ENCODE peak calls at places on chromosomes 2 and 18, in nine cellular contexts. P, X, R, G, L, A, I, Z and S are unnamed samples. For H3K4me1, the result is how much of the 10 kb centered on the place peaks cover.

GRCh38 chr2:201344663-201345366 is 12.3 kb downstream of the FLACC1 start:
- DNase-seq in G (peak), P (no peak), X (no peak), R (no peak), Z (peak), I (no peak), A (no peak), L (no peak), S (no peak)

GRCh38 chr18:78069784-78070664 is 820.4 kb downstream of the GALR1 start:
- DNase-seq in A (no peak), I (no peak), X (no peak), R (no peak), G (no peak), L (no peak), P (peak), Z (no peak), S (peak)

GRCh38 chr2:98822301-98823164 is 91.6 kb upstream of the MGAT4A start:
- DNase-seq in X (peak), P (peak), L (no peak), A (peak), R (no peak), G (no peak), I (peak), Z (no peak), S (peak)

GRCh38 chr2:100845141-100845991 is 25.4 kb downstream of the NPAS2 start:
- DNase-seq in I (no peak), X (no peak), L (no peak), P (peak), A (no peak), R (no peak), Z (no peak), G (no peak), S (no peak)

GRCh38 chr2:11753886-11754704 is 7.7 kb downstream of the LPIN1 start:
- DNase-seq in X (peak), P (peak), G (peak), Z (peak), A (peak), R (peak), L (no peak), I (no peak), S (peak)

GRCh38 chr18:46161721-46162421 is 57.7 kb downstream of the HAUS1 start:
- DNase-seq in A (no peak), G (no peak), L (no peak), R (no peak), Z (no peak), P (no peak), X (no peak), I (no peak), S (no peak)

GRCh38 chr18:31206064-31206463 is 43.4 kb upstream of the DSC1 start:
- DNase-seq in X (no peak), R (peak), P (no peak), I (no peak), G (no peak), L (no peak), A (no peak), Z (no peak), S (no peak)

GRCh38 chr2:165793161-165793778 is 777 bp downstream of the GALNT3 start:
- DNase-seq in X (no peak), Z (no peak), R (peak), P (peak), A (no peak), L (no peak), I (peak), G (no peak), S (peak)

GRCh38 chr2:58569460-58570185 is 328.5 kb upstream of the FANCL start:
- DNase-seq in R (no peak), Z (no peak), G (no peak), I (no peak), A (no peak), L (no peak), X (no peak), P (no peak), S (no peak)

GRCh38 chr2:234983011-234983726 is 31.4 kb downstream of the SH3BP4 start:
- DNase-seq in Z (no peak), G (peak), I (no peak), X (no peak), P (peak), A (no peak), R (peak), L (no peak), S (peak)

GRCh38 chr2:109173311-109174171 is 44.5 kb downstream of the SH3RF3 start:
- DNase-seq in P (peak), G (no peak), L (no peak), X (no peak), A (peak), Z (no peak), R (no peak), I (peak), S (peak)

GRCh38 chr2:78418041-78418440 is 607.5 kb upstream of the REG3G start:
- DNase-seq in Z (no peak), R (no peak), G (no peak), P (no peak), I (no peak), L (no peak), A (no peak), X (no peak), S (no peak)

GRCh38 chr2:85733121-85733960 is 20.4 kb upstream of the ATOH8 start:
- DNase-seq in L (no peak), A (no peak), I (no peak), Z (no peak), R (no peak), P (no peak), X (no peak), G (no peak), S (no peak)

GRCh38 chr2:223026357-223027110 is 25.5 kb upstream of the KCNE4 start:
- DNase-seq in I (no peak), G (no peak), R (no peak), L (no peak), X (no peak), Z (peak), P (no peak), A (no peak), S (no peak)

GRCh38 chr18:49250819-49251388 is 209.5 kb downstream of the DYM start:
- DNase-seq in X (no peak), A (peak), Z (no peak), R (no peak), G (peak), I (no peak), P (no peak), L (no peak), S (no peak)

GRCh38 chr18:56738184-56738583 is 87.0 kb downstream of the WDR7 start:
- DNase-seq in G (no peak), I (no peak), A (no peak), X (no peak), Z (no peak), L (no peak), R (no peak), P (no peak), S (no peak)

GRCh38 chr18:42156266-42156665 is 201.2 kb downstream of the PIK3C3 start:
- DNase-seq in P (no peak), L (no peak), G (no peak), R (no peak), Z (no peak), A (no peak), X (no peak), I (no peak), S (no peak)

GRCh38 chr18:37381554-37381953 is 184.0 kb downstream of the CELF4 start:
- DNase-seq in P (no peak), L (no peak), X (no peak), A (no peak), Z (no peak), R (no peak), G (no peak), I (no peak), S (no peak)

GRCh38 chr2:129469389-129469788 is 510.1 kb upstream of the RAB6C start:
- DNase-seq in A (no peak), P (no peak), G (no peak), Z (no peak), R (no peak), L (no peak), I (no peak), X (no peak), S (no peak)

GRCh38 chr18:3867768-3868445 is 417.9 kb downstream of the TGIF1 start:
- DNase-seq in R (no peak), I (no peak), G (no peak), Z (no peak), X (no peak), P (no peak), L (no peak), A (no peak), S (no peak)

GRCh38 chr2:231965118-231965517 is 3.6 kb downstream of the DIS3L2 start:
- DNase-seq in L (no peak), R (no peak), X (no peak), G (peak), Z (no peak), P (no peak), I (no peak), A (no peak), S (no peak)

GRCh38 chr18:80244167-80244566 is 3.1 kb downstream of the PARD6G start:
- DNase-seq in X (no peak), P (no peak), R (no peak), L (no peak), A (no peak), G (no peak), Z (no peak), I (no peak), S (no peak)

GRCh38 chr2:65023742-65024141 is 32.5 kb upstream of the CEP68 start:
- DNase-seq in G (no peak), R (no peak), I (no peak), L (no peak), P (no peak), Z (no peak), X (no peak), A (no peak), S (no peak)

GRCh38 chr18:72634500-72634899 is 90.4 kb upstream of the CBLN2 start:
- DNase-seq in A (no peak), P (no peak), R (no peak), L (no peak), X (no peak), I (no peak), Z (no peak), G (no peak), S (no peak)

GRCh38 chr18:45049548-45050307 is 369.0 kb downstream of the SETBP1 start:
- DNase-seq in I (no peak), X (no peak), P (no peak), R (no peak), Z (no peak), G (no peak), L (no peak), A (no peak), S (no peak)

GRCh38 chr2:217597681-217598080 is 405.1 kb downstream of the TNS1 start:
- DNase-seq in L (no peak), X (no peak), I (no peak), G (no peak), R (no peak), A (no peak), P (no peak), Z (no peak), S (no peak)

GRCh38 chr2:21118302-21118920 is 5.4 kb upstream of the TDRD15 start:
- DNase-seq in L (peak), P (peak), R (peak), G (peak), A (peak), I (no peak), X (no peak), Z (peak), S (no peak)

GRCh38 chr18:8912348-8913057 is 190.0 kb upstream of the NDUFV2 start:
- DNase-seq in P (no peak), G (peak), R (no peak), A (no peak), L (no peak), Z (peak), I (no peak), X (no peak), S (no peak)

GRCh38 chr2:166384774-166385173 is 9.0 kb upstream of the SCN9A start:
- DNase-seq in P (no peak), I (no peak), A (no peak), R (no peak), X (no peak), G (peak), Z (no peak), L (no peak), S (no peak)

GRCh38 chr2:224025874-224026273 is 13.2 kb downstream of the SERPINE2 start:
- DNase-seq in G (peak), R (no peak), I (no peak), L (no peak), A (no peak), P (no peak), X (peak), Z (peak), S (no peak)

GRCh38 chr18:35478520-35479435 is 19.0 kb downstream of the INO80C start:
- DNase-seq in X (no peak), P (no peak), L (peak), Z (peak), R (peak), A (peak), I (no peak), G (no peak), S (peak)

GRCh38 chr2:83394134-83394965 is 1064.7 kb downstream of the SUCLG1 start:
- DNase-seq in Z (no peak), I (no peak), G (no peak), X (no peak), P (no peak), L (no peak), A (no peak), R (no peak), S (no peak)

GRCh38 chr2:199339826-199340605 is 117.7 kb downstream of the SATB2 start:
- DNase-seq in P (no peak), L (no peak), R (no peak), Z (no peak), I (no peak), A (no peak), G (no peak), X (no peak), S (no peak)

GRCh38 chr18:69483574-69483973 is 82.9 kb downstream of the DOK6 start:
- DNase-seq in P (no peak), X (no peak), Z (no peak), I (no peak), L (no peak), A (no peak), R (no peak), G (no peak), S (no peak)

GRCh38 chr2:37005118-37005868 is 39.0 kb upstream of the STRN start:
- DNase-seq in Z (peak), R (peak), G (peak), L (peak), I (no peak), A (peak), X (no peak), P (no peak), S (no peak)

GRCh38 chr2:108585446-108585845 is 51.2 kb downstream of the LIMS1 start:
- DNase-seq in G (no peak), R (no peak), I (no peak), P (no peak), A (peak), Z (no peak), X (no peak), L (no peak), S (no peak)

GRCh38 chr2:57207191-57207590 is 839.4 kb upstream of the VRK2 start:
- DNase-seq in I (no peak), G (no peak), R (no peak), A (no peak), X (no peak), Z (no peak), P (no peak), L (no peak), S (no peak)

GRCh38 chr2:22513563-22513962 is 871.4 kb upstream of the KLHL29 start:
- DNase-seq in I (no peak), R (no peak), P (no peak), A (no peak), X (no peak), Z (no peak), L (no peak), G (no peak), S (no peak)

GRCh38 chr2:97748397-97748796 is 35.0 kb downstream of the ZAP70 start:
- DNase-seq in G (peak), A (no peak), Z (peak), X (peak), I (no peak), P (no peak), L (no peak), R (no peak), S (no peak)

GRCh38 chr2:219524817-219525216 is 10.5 kb downstream of the ASIC4 start:
- DNase-seq in I (no peak), R (no peak), X (no peak), L (no peak), A (no peak), P (no peak), G (no peak), Z (no peak), S (no peak)

GRCh38 chr2:219522111-219523030 is 8.1 kb downstream of the ASIC4 start:
- DNase-seq in L (no peak), R (no peak), P (no peak), A (peak), Z (peak), G (no peak), I (no peak), X (no peak), S (no peak)

GRCh38 chr2:219521066-219521880 is 7.0 kb downstream of the ASIC4 start:
- DNase-seq in Z (peak), R (no peak), P (peak), L (no peak), I (no peak), A (peak), G (no peak), X (no peak), S (peak)

GRCh38 chr2:219525533-219526232 is 11.4 kb downstream of the ASIC4 start:
- DNase-seq in I (no peak), R (no peak), A (no peak), X (no peak), Z (peak), P (no peak), G (no peak), L (no peak), S (no peak)

DNA sequence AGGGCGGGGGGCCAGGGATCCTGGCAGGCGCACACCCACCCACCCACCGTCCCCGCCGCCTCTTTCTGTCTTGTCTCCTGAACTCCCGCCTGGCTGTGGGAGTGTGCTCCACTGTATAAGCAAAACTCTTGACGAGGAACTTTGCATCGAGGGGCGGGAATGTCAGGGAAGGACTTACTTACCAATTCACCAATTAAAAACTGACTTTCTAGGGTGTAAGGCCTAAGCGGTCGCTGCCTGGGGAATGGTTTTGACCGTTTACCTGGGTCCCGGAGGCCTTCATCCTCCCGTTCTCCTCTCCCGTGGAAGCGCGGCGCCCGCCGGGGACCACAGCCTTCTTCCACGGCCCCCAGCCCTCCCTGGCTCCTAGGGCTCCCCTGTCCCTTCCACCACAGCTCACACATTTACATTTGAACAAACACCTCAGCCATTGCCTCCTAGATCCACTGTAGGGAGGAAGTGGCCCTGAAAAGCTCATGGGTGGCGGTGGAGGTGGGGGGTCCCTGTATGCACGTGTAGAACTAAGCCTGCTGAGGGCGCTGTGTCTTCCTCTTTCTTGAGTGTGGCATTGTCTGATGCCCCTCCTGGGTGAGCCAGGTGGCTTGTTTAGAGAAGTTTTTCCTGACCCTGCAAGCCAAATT is 8.9 kb downstream of the ASIC4 start:
- DNase-seq in R (no peak), G (no peak), L (no peak), X (no peak), Z (no peak), P (no peak), A (no peak), I (no peak), S (no peak)
- H3K27ac ChIP-seq in R (no peak), G (no peak), L (no peak), X (no peak), Z (peak), P (no peak), A (no peak), I (no peak), S (no peak)

DNA sequence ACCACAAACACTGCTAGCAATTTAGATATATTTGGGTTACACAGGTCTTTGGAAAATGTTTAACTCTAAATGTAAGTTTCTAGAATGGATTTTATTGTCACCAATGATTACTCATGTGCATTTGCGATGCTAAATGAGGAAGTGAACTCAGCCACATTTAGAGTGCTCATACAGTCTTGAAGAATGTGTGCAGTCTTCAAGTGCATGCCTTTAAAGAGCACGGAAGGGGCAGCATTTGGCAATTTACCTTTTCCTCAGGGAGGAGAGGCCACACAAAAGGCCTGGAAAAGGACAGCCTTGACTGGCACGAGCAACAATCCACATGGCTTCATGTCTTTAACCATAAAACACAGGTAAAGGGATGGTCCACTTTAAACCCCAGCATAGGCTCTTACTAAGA is 78.5 kb upstream of the STK17B start:
- DNase-seq in L (no peak), R (no peak), A (no peak), I (no peak), P (no peak), Z (no peak), X (no peak), G (peak), S (peak)
- H3K4me1 ChIP-seq in L (under half), R (under half), A (under half), I (under half), P (under half), Z (under half), X (half or more), G (under half), S (under half)

DNA sequence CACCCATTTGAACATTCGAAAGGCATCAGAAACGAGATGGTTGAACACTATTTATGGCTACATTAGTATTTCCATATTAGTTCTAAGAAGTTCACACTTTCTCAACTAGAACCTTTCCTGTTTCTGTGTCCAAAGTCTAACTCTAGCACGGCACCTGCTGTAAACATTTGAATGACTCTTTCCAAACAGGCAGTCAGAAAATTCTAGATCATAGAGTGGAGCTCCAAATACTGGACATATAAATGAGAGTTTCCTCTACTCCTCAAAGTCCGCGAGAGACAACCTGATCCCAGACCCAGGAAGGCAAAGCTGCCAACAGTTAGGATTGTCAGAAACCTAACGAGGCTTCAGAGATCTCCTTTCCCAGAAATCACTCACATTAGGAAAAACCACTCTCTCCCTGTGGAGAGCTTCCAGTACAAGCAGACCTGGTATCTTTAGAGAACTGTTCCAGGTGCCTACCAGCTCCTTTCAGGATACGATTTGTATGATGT is 10.6 kb downstream of the RND3 start:
- DNase-seq in A (no peak), P (peak), I (no peak), L (no peak), G (no peak), X (no peak), Z (no peak), R (peak), S (no peak)
- H3K4me3 ChIP-seq in A (no peak), P (no peak), I (peak), L (no peak), G (no peak), X (no peak), Z (no peak), R (no peak), S (no peak)

GRCh38 chr2:218615868-218616315 is 8.2 kb downstream of the PLCD4 start:
- DNase-seq in G (no peak), R (peak), Z (no peak), A (no peak), X (no peak), L (no peak), P (no peak), I (no peak), S (no peak)
- H3K27ac ChIP-seq in G (no peak), R (no peak), Z (no peak), A (no peak), X (no peak), L (no peak), P (no peak), I (no peak), S (no peak)